ENCODE peak calls at places on chromosome 2, in eight cellular contexts. X is HEK293T; T is activated CD4-positive, CD25-positive, alpha-beta regulatory T cell treated with anti-CD3 and anti-CD28 coated beads, Interleukin-2, amount 50 U/mL, for 16 hours; F is anterior cingulate cortex; O is NCI-H1694 treated with DMSO at 0.1 percent for 48 hours; Z is neural progenitor cell; P is hippocampal formation; D is fibroblast of villous mesenchyme. I is an unnamed sample.

GRCh38 chr2:189566046-189566445 is 14.5 kb downstream of the SLC40A1 start:
- DNase-seq in Z (no peak), T (no peak), P (no peak), F (no peak), X (no peak), D (no peak), O (no peak), I (no peak)

GRCh38 chr2:237180987-237181386 is 95.3 kb downstream of the COPS8 start:
- DNase-seq in X (no peak), T (no peak), Z (no peak), P (no peak), O (no peak), D (no peak), F (no peak), I (no peak)

GRCh38 chr2:9974344-9974743 is 22.9 kb downstream of the GRHL1 start:
- DNase-seq in Z (no peak), F (no peak), P (no peak), X (no peak), D (peak; percentile 47), O (no peak), T (no peak), I (no peak)

GRCh38 chr2:237075749-237076599 is 9.7 kb upstream of the COPS8 start:
- DNase-seq in D (no peak), T (no peak), X (no peak), Z (no peak), F (no peak), P (no peak), O (no peak), I (no peak)

GRCh38 chr2:218895326-218895725 is 14.7 kb downstream of the WNT10A start:
- DNase-seq in P (no peak), T (no peak), O (no peak), F (no peak), Z (no peak), D (no peak), X (no peak), I (no peak)

GRCh38 chr2:27716301-27717069 is 52.8 kb downstream of the SLC4A1AP start:
- DNase-seq in Z (peak; percentile 32), P (no peak), D (no peak), T (no peak), X (no peak), O (no peak), F (no peak), I (no peak)

GRCh38 chr2:219629976-219630695 is 2.7 kb downstream of the SLC4A3 start:
- DNase-seq in F (no peak), D (no peak), T (no peak), X (no peak), P (no peak), O (no peak), Z (no peak), I (no peak)

GRCh38 chr2:198950813-198951212 is 506.9 kb downstream of the SATB2 start:
- DNase-seq in X (no peak), Z (no peak), D (no peak), P (no peak), T (no peak), O (no peak), F (no peak), I (no peak)

GRCh38 chr2:18788590-18788989 is 199.2 kb upstream of the NT5C1B start:
- DNase-seq in O (no peak), F (no peak), X (no peak), Z (no peak), T (no peak), D (peak; percentile 62), P (no peak), I (peak; percentile 19)

GRCh38 chr2:15751477-15751876 is 159.8 kb downstream of the DDX1 start:
- DNase-seq in Z (no peak), F (no peak), T (no peak), P (no peak), D (no peak), O (no peak), X (no peak), I (no peak)

GRCh38 chr2:10912076-10912731 is 470 bp downstream of the KCNF1 start:
- DNase-seq in F (no peak), O (no peak), T (no peak), Z (peak; percentile 35), X (no peak), P (no peak), D (no peak), I (no peak)

GRCh38 chr2:58131191-58132011 is 84.8 kb downstream of the VRK2 start:
- DNase-seq in Z (no peak), T (no peak), D (peak; percentile 74), O (peak; percentile 44), X (no peak), F (no peak), P (peak; percentile 68), I (no peak)

GRCh38 chr2:23286765-23287155 is 98.2 kb upstream of the KLHL29 start:
- DNase-seq in X (no peak), O (no peak), T (no peak), F (no peak), P (no peak), D (peak; percentile 58), Z (no peak), I (no peak)

GRCh38 chr2:44040365-44040764 is 44.6 kb upstream of the LRPPRC start:
- DNase-seq in T (no peak), O (no peak), D (no peak), F (no peak), Z (no peak), P (no peak), X (no peak), I (no peak)

GRCh38 chr2:96940991-96941775 is 45.2 kb downstream of the FAM178B start:
- DNase-seq in X (no peak), O (no peak), Z (no peak), T (no peak), D (no peak), P (no peak), F (no peak), I (no peak)

GRCh38 chr2:217789736-217790181 is 213.0 kb downstream of the TNS1 start:
- DNase-seq in X (no peak), Z (no peak), T (no peak), F (no peak), P (no peak), O (no peak), D (no peak), I (no peak)

GRCh38 chr2:219987830-219988229 is 360.4 kb downstream of the SLC4A3 start:
- DNase-seq in T (no peak), D (peak; percentile 77), Z (no peak), O (no peak), X (no peak), P (no peak), F (no peak), I (peak; percentile 39)

GRCh38 chr2:198788676-198789075 is 669.1 kb downstream of the SATB2 start:
- DNase-seq in F (no peak), T (no peak), Z (no peak), X (no peak), O (no peak), P (no peak), D (no peak), I (no peak)